ENCODE peak calls at places on chromosomes 12 and 14, in nine cellular contexts. R, P, H, B, S, G, D, X and Q are unnamed samples.

GRCh38 chr14:59189822-59190368 is 1.4 kb downstream of the DAAM1 start:
- DNase-seq in R (peak; percentile 49), P (peak; percentile 92), H (peak; percentile 89), B (peak; percentile 44), S (peak; percentile 88), G (peak; percentile 60), D (peak; percentile 90), X (peak; percentile 83), Q (peak; percentile 65)

GRCh38 chr12:129727100-129727499 is 176.7 kb downstream of the TMEM132D start:
- DNase-seq in R (no peak), P (no peak), H (no peak), B (no peak), S (no peak), G (no peak), D (no peak), X (no peak), Q (no peak)

GRCh38 chr14:68774771-68775613 is 17.9 kb downstream of the ZFP36L1 start:
- DNase-seq in R (no peak), P (no peak), H (peak; percentile 90), B (peak; percentile 94), S (no peak), G (no peak), D (no peak), X (no peak), Q (no peak)

GRCh38 chr12:111441107-111441928 is 35.6 kb downstream of the SH2B3 start:
- DNase-seq in R (no peak), P (no peak), H (no peak), B (no peak), S (no peak), G (no peak), D (no peak), X (no peak), Q (no peak)

GRCh38 chr12:52243264-52243773 is 10.3 kb downstream of the KRT7 start:
- DNase-seq in R (no peak), P (no peak), H (peak; percentile 46), B (no peak), S (peak; percentile 33), G (no peak), D (no peak), X (no peak), Q (no peak)

GRCh38 chr12:89450922-89451321 is 73.7 kb downstream of the GALNT4 start:
- DNase-seq in R (no peak), P (peak; percentile 59), H (no peak), B (no peak), S (no peak), G (no peak), D (no peak), X (no peak), Q (no peak)

GRCh38 chr14:58755026-58755929 is 117.5 kb downstream of the DACT1 start:
- DNase-seq in R (no peak), P (no peak), H (no peak), B (no peak), S (no peak), G (no peak), D (no peak), X (no peak), Q (no peak)

GRCh38 chr12:83150465-83151189 is 463.9 kb downstream of the TMTC2 start:
- DNase-seq in R (no peak), P (no peak), H (no peak), B (no peak), S (no peak), G (no peak), D (no peak), X (no peak), Q (no peak)

GRCh38 chr12:45415393-45415817 is 199.5 kb downstream of the ANO6 start:
- DNase-seq in R (no peak), P (peak; percentile 98), H (peak; percentile 99), B (peak; percentile 97), S (no peak), G (peak; percentile 98), D (no peak), X (peak; percentile 61), Q (peak; percentile 26)

GRCh38 chr14:92626041-92626440 is 112.5 kb downstream of the RIN3 start:
- DNase-seq in R (no peak), P (no peak), H (no peak), B (no peak), S (no peak), G (no peak), D (no peak), X (no peak), Q (no peak)

GRCh38 chr12:92389466-92389865 is 243.8 kb upstream of the BTG1 start:
- DNase-seq in R (no peak), P (no peak), H (no peak), B (no peak), S (no peak), G (no peak), D (no peak), X (no peak), Q (no peak)

GRCh38 chr14:63214417-63215196 is 10.4 kb downstream of the RHOJ start:
- DNase-seq in R (no peak), P (peak; percentile 15), H (no peak), B (no peak), S (no peak), G (no peak), D (no peak), X (no peak), Q (no peak)

GRCh38 chr14:26595922-26596721 is 1.7 kb downstream of the NOVA1 start:
- DNase-seq in R (no peak), P (peak; percentile 41), H (no peak), B (no peak), S (no peak), G (no peak), D (no peak), X (no peak), Q (no peak)

GRCh38 chr14:26598672-26599131 is 869 bp upstream of the NOVA1 start:
- DNase-seq in R (no peak), P (no peak), H (no peak), B (no peak), S (no peak), G (no peak), D (no peak), X (no peak), Q (no peak)

GRCh38 chr14:26597136-26598080 is at the start of gene NOVA1:
- DNase-seq in R (peak; percentile 27), P (peak; percentile 20), H (no peak), B (no peak), S (peak; percentile 26), G (no peak), D (peak; percentile 13), X (peak; percentile 30), Q (no peak)

GRCh38 chr14:26596722-26597030 is 1.2 kb downstream of the NOVA1 start:
- DNase-seq in R (peak; percentile 20), P (peak; percentile 25), H (no peak), B (no peak), S (peak; percentile 4), G (no peak), D (peak; percentile 9), X (peak; percentile 16), Q (no peak)

DNA sequence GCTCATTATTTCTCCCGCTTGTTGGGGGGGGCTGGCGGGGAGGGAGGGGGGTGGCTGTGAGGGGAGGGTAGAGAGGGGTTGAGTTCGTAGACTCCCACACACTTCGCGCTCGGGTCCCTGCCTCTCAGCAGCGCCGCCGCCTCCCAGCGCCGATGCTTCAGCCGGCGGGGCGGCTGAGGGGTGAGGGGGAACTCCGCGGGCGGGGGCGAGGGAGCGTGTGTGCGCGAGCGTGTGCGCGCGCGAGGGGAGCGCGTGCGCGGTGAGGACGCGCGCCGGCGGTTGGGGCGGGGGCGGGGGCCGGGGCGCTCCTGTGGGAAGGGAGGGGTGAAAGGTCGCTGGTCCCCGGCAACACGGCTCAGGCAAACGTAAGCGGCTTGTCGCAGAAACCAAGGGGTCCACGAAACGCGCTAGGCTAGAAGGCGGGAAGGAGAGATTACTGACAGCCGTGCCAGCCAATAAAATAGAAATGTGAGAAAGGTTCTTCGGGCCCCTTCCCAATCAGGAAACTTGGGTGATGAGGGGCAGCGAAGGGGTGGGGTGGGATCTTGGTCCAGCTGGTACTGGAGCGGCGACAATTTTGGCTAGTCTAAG is 343 bp upstream of the NOVA1 start:
- DNase-seq in R (peak; percentile 78), P (peak; percentile 97), H (no peak), B (no peak), S (peak; percentile 62), G (no peak), D (peak; percentile 80), X (peak; percentile 82), Q (no peak)
- H3K4me3 ChIP-seq in R (peak overlapping the region; percentile 84), P (peak overlapping the region; percentile 80), H (peak overlapping the region; percentile 39), B (peak overlapping the region; percentile 30), S (peak overlapping the region; percentile 50), G (peak overlapping the region; percentile 29), D (peak overlapping the region; percentile 73), X (peak overlapping the region; percentile 58), Q (no peak overlapping the region)

DNA sequence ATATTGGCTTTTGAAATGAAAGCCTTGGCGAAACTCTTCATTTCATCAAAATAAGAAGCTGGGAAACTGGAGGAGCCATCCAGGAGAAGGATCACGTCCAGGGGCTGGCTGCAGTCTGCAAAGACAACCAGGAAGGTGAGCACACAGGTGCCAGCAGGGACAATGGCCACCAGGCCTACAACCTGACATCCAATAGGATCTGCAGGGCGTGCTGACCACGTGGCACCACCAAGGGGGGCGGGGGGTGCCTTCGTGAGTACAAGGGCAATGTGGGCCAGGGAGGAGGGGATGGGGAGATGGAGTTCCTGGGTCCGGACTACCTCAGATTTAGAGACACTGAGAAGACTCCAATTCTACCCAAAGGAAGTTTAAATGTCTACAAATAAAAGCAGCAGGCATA is 71.7 kb upstream of the ANO2 start:
- DNase-seq in R (no peak), P (no peak), H (no peak), B (no peak), S (no peak), G (no peak), D (no peak), X (no peak), Q (no peak)
- TF ChIP-seq CTCF in R (no peak), P (no peak), H (no peak), B (no peak), S (no peak), G (no peak), D (no peak), X (no peak), Q (no peak)

GRCh38 chr14:98278805-98279204 is 993.2 kb downstream of the BCL11B start:
- DNase-seq in R (no peak), P (no peak), H (no peak), B (no peak), S (no peak), G (no peak), D (no peak), X (no peak), Q (no peak)
- H3K4me3 ChIP-seq in R (no peak overlapping the region), P (no peak overlapping the region), H (no peak overlapping the region), B (no peak overlapping the region), S (no peak overlapping the region), G (no peak overlapping the region), D (no peak overlapping the region), X (no peak overlapping the region), Q (no peak overlapping the region)

DNA sequence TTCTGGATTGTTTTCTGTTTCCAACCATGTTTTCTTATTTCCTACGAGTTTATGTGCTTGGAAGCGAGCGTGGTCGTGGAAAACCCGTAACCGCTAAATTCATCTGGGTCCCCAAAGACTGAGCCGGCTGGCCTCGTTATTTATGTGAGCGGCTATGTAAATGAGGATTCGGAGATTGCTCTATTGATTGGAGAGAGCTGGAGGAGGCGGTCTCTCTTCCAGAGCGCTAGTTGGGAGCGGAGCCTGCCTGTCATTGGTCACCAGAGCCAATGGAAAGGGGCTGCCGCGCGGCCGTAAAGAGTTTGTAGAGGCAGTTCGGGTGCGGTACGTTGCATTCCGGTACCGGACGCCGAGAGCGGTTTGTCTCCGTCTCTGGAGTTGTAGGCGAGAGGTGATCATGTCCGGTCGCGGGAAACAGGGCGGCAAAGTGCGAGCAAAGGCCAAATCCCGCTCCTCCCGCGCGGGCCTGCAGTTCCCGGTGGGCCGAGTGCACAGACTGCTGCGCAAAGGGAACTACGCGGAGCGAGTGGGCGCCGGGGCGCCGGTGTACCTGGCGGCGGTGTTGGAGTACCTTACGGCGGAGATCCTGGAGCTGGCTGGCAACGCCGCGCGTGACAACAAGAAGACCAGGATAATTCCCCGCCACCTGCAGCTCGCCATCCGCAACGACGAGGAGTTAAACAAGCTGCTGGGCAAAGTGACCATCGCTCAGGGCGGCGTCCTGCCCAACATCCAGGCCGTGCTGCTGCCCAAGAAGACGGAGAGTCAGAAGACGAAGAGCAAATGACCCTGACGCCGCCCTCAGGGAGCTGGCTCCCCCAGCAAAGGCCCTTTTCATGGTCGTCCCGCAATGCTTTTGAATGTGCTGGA is 29.0 kb downstream of the WBP11 start:
- DNase-seq in R (peak; percentile 83), P (peak; percentile 97), H (peak; percentile 90), B (peak; percentile 78), S (peak; percentile 93), G (peak; percentile 91), D (peak; percentile 97), X (peak; percentile 95), Q (peak; percentile 89)
- TF ChIP-seq CTCF in R (no peak), P (no peak), H (peak; percentile 1), B (no peak), S (no peak), G (no peak), D (no peak), X (no peak), Q (no peak)